ENCODE peak calls at places on chromosomes 12 and 14, in five cellular contexts. W, B, H, M and J are unnamed samples.

GRCh38 chr12:114777052-114777451 is 93.1 kb upstream of the TBX3 start:
- DNase-seq in W (no peak), B (no peak), H (no peak), M (peak; percentile 72), J (no peak)

GRCh38 chr12:48956279-48957140 is 777 bp downstream of the ARF3 start:
- DNase-seq in W (peak; percentile 68), B (peak; percentile 59), H (peak; percentile 77), M (peak; percentile 97), J (peak; percentile 52)

GRCh38 chr12:132766380-132767085 is 4.9 kb upstream of the ANKLE2 start:
- DNase-seq in W (no peak), B (no peak), H (no peak), M (peak; percentile 8), J (no peak)

GRCh38 chr12:26118356-26118755 is 6.5 kb downstream of the BHLHE41 start:
- DNase-seq in W (no peak), B (no peak), H (no peak), M (no peak), J (no peak)

GRCh38 chr12:13093850-13094225 is 9.6 kb downstream of the GSG1 start:
- DNase-seq in W (no peak), B (no peak), H (no peak), M (no peak), J (no peak)

GRCh38 chr12:49515266-49515665 is 23.6 kb upstream of the KCNH3 start:
- DNase-seq in W (no peak), B (no peak), H (no peak), M (peak; percentile 84), J (no peak)

GRCh38 chr12:58608711-58609110 is 311.6 kb downstream of the LRIG3 start:
- DNase-seq in W (no peak), B (no peak), H (no peak), M (peak; percentile 24), J (no peak)

GRCh38 chr12:21471294-21471693 is 30.1 kb downstream of the RECQL start:
- DNase-seq in W (no peak), B (no peak), H (no peak), M (no peak), J (no peak)

GRCh38 chr14:20688167-20688839 is at the start of gene ANG:
- DNase-seq in W (no peak), B (no peak), H (no peak), M (no peak), J (no peak)

GRCh38 chr14:24232645-24233537 is at the start of gene GMPR2:
- DNase-seq in W (peak; percentile 67), B (peak; percentile 70), H (no peak), M (no peak), J (peak; percentile 33)

GRCh38 chr12:101127521-101128219 is 82.4 kb downstream of the SLC5A8 start:
- DNase-seq in W (no peak), B (no peak), H (no peak), M (peak; percentile 56), J (no peak)

GRCh38 chr12:98754095-98754494 is 109.0 kb downstream of the APAF1 start:
- DNase-seq in W (peak; percentile 87), B (peak; percentile 86), H (no peak), M (peak; percentile 86), J (peak; percentile 57)

GRCh38 chr14:38297681-38298080 is 41.8 kb upstream of the CLEC14A start:
- DNase-seq in W (no peak), B (no peak), H (no peak), M (peak; percentile 20), J (no peak)

GRCh38 chr14:54252072-54252730 is 144.6 kb upstream of the CDKN3 start:
- DNase-seq in W (no peak), B (no peak), H (no peak), M (peak; percentile 91), J (no peak)

GRCh38 chr14:50666772-50667490 is 1.2 kb downstream of the SAV1 start:
- DNase-seq in W (no peak), B (no peak), H (peak; percentile 34), M (peak; percentile 67), J (peak; percentile 33)

GRCh38 chr14:22646570-22647254 is 2.6 kb upstream of the OR6J1 start:
- DNase-seq in W (no peak), B (no peak), H (no peak), M (peak; percentile 84), J (no peak)

GRCh38 chr12:120649442-120650248 is 9.2 kb downstream of the CABP1 start:
- DNase-seq in W (no peak), B (no peak), H (no peak), M (no peak), J (no peak)

GRCh38 chr14:22768947-22769346 is 2.5 kb downstream of the OXA1L start:
- DNase-seq in W (no peak), B (no peak), H (no peak), M (no peak), J (no peak)

GRCh38 chr14:53663709-53664108 is 292.9 kb downstream of the BMP4 start:
- DNase-seq in W (no peak), B (no peak), H (peak; percentile 29), M (peak; percentile 33), J (no peak)

GRCh38 chr14:80316426-80316825 is 105.1 kb upstream of the DIO2 start:
- DNase-seq in W (no peak), B (no peak), H (no peak), M (peak; percentile 9), J (no peak)

GRCh38 chr12:48716493-48717251 is at the start of gene CCNT1:
- DNase-seq in W (peak; percentile 97), B (peak; percentile 99), H (peak; percentile 95), M (peak; percentile 100), J (peak; percentile 100)

GRCh38 chr14:23173039-23173438 is 10.4 kb downstream of the SLC7A8 start:
- DNase-seq in W (no peak), B (no peak), H (no peak), M (no peak), J (no peak)

GRCh38 chr14:105414456-105415371 is 4.9 kb upstream of the MTA1 start:
- DNase-seq in W (peak; percentile 92), B (peak; percentile 85), H (peak; percentile 78), M (peak; percentile 68), J (peak; percentile 79)

GRCh38 chr14:24179961-24180726 is 8.3 kb downstream of the REC8 start:
- DNase-seq in W (no peak), B (no peak), H (no peak), M (peak; percentile 90), J (no peak)

GRCh38 chr14:104975481-104976197 is 2.5 kb downstream of the AHNAK2 start:
- DNase-seq in W (peak; percentile 66), B (peak; percentile 55), H (peak; percentile 51), M (no peak), J (peak; percentile 52)

GRCh38 chr12:4720637-4720995 is 416 bp downstream of the GALNT8 start:
- DNase-seq in W (no peak), B (no peak), H (no peak), M (no peak), J (no peak)

GRCh38 chr12:132357623-132358186 is 28.3 kb upstream of the GALNT9 start:
- DNase-seq in W (no peak), B (no peak), H (no peak), M (no peak), J (no peak)

GRCh38 chr12:7093892-7094291 is 1.6 kb upstream of the C1R start:
- DNase-seq in W (no peak), B (no peak), H (no peak), M (no peak), J (no peak)

GRCh38 chr12:49748306-49748705 is 6.9 kb downstream of the TMBIM6 start:
- DNase-seq in W (no peak), B (no peak), H (no peak), M (no peak), J (no peak)

GRCh38 chr12:92426346-92426745 is 276.4 kb upstream of the PLEKHG7 start:
- DNase-seq in W (no peak), B (no peak), H (no peak), M (no peak), J (no peak)

GRCh38 chr12:121626853-121627623 is 708 bp downstream of the ORAI1 start:
- DNase-seq in W (peak; percentile 83), B (peak; percentile 71), H (peak; percentile 56), M (peak; percentile 76), J (peak; percentile 96)

GRCh38 chr12:120761581-120761980 is 36.0 kb downstream of the ACADS start:
- DNase-seq in W (no peak), B (no peak), H (no peak), M (peak; percentile 83), J (no peak)

GRCh38 chr14:50335389-50335788 is 23.3 kb downstream of the DMAC2L start:
- DNase-seq in W (no peak), B (no peak), H (peak; percentile 20), M (peak; percentile 83), J (no peak)

GRCh38 chr14:100417466-100417865 is 94.3 kb downstream of the SLC25A47 start:
- DNase-seq in W (no peak), B (no peak), H (peak; percentile 73), M (peak; percentile 94), J (no peak)

GRCh38 chr12:47590771-47591368 is 115.0 kb downstream of the RPAP3 start:
- DNase-seq in W (no peak), B (no peak), H (no peak), M (no peak), J (no peak)

GRCh38 chr14:52071675-52072074 is 2.8 kb upstream of the NID2 start:
- DNase-seq in W (no peak), B (no peak), H (no peak), M (no peak), J (no peak)
- TF ChIP-seq CTCF in W (no peak), B (no peak), H (no peak), M (no peak), J (no peak)

GRCh38 chr12:69880566-69880965 is 55.5 kb downstream of the MYRFL start:
- DNase-seq in W (no peak), B (no peak), H (no peak), M (peak; percentile 46), J (no peak)
- TF ChIP-seq CTCF in W (no peak), B (no peak), H (no peak), M (peak; percentile 24), J (no peak)

GRCh38 chr12:52086944-52087835 is 7.7 kb downstream of the SMIM41 start:
- DNase-seq in W (peak; percentile 3), B (peak; percentile 10), H (no peak), M (no peak), J (no peak)

GRCh38 chr12:52085682-52086180 is 6.2 kb downstream of the SMIM41 start:
- DNase-seq in W (no peak), B (no peak), H (no peak), M (no peak), J (no peak)

GRCh38 chr12:52084491-52085231 is 5.2 kb downstream of the SMIM41 start:
- DNase-seq in W (no peak), B (no peak), H (no peak), M (no peak), J (no peak)

GRCh38 chr12:52087961-52088820 is 8.7 kb downstream of the SMIM41 start:
- DNase-seq in W (peak; percentile 68), B (peak; percentile 65), H (no peak), M (no peak), J (no peak)

DNA sequence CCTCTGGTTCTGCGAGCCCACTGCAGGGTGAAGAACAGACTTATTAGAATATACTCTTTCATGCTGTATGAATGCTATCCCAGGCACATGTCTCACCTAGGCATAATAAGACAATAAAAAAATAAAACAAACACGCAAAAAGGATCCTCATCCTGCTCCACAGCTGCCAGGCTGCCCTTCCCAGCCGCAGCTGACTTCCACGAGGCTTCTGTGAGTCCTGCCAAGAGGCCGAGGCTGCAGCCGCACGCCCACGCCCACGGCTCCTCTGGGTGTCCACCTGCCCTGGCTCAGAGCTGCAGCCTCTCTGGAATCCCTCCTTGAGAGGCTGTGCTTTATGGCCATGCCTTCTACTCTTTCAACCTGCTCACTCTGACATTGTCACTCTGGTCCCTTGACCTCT is 6.9 kb downstream of the SMIM41 start:
- DNase-seq in W (peak; percentile 7), B (no peak), H (no peak), M (no peak), J (no peak)
- TF ChIP-seq CTCF in W (no peak), B (no peak), H (no peak), M (no peak), J (no peak)

GRCh38 chr12:104958009-104958945 is at the start of gene SLC41A2:
- DNase-seq in W (peak; percentile 97), B (peak; percentile 93), H (peak; percentile 80), M (peak; percentile 88), J (peak; percentile 92)
- TF ChIP-seq CTCF in W (no peak), B (peak; percentile 15), H (no peak), M (peak; percentile 3), J (no peak)